ENCODE peak calls at places on chromosomes 6 and 20, in five cellular contexts. N is CD8-positive, alpha-beta T cell; R is Peyer's patch; S is CD8-positive, alpha-beta memory T cell; Q is aorta. W is an unnamed sample.

GRCh38 chr6:55260181-55260580 is 67.1 kb upstream of the GFRAL start:
- DNase-seq in N (no peak), R (no peak), S (no peak), Q (no peak), W (peak)

GRCh38 chr20:60634773-60635172 is 617.3 kb upstream of the CDH4 start:
- DNase-seq in N (no peak), R (no peak), S (no peak), Q (no peak), W (peak)

GRCh38 chr6:52512199-52512598 is 64.7 kb downstream of the TRAM2 start:
- DNase-seq in N (no peak), R (no peak), S (no peak), Q (peak), W (peak)

GRCh38 chr20:33540427-33540826 is 50.5 kb downstream of the CBFA2T2 start:
- DNase-seq in N (no peak), R (no peak), S (no peak), Q (no peak), W (no peak)

GRCh38 chr6:86142326-86142725 is 499.6 kb upstream of the SYNCRIP start:
- DNase-seq in N (no peak), R (no peak), S (no peak), Q (no peak), W (no peak)

GRCh38 chr6:162157157-162157556 is 570.4 kb downstream of the PRKN start:
- DNase-seq in N (no peak), R (no peak), S (no peak), Q (no peak), W (no peak)

GRCh38 chr6:33843086-33843695 is 39.4 kb upstream of the MLN start:
- DNase-seq in N (no peak), R (no peak), S (peak), Q (no peak), W (peak)

GRCh38 chr6:37491830-37492208 is 7.9 kb downstream of the CCDC167 start:
- DNase-seq in N (no peak), R (peak), S (peak), Q (no peak), W (no peak)

GRCh38 chr6:134416501-134417154 is 98.7 kb upstream of the SGK1 start:
- DNase-seq in N (no peak), R (no peak), S (no peak), Q (no peak), W (peak)

GRCh38 chr6:111605100-111605748 is 454 bp downstream of the TRAF3IP2 start:
- DNase-seq in N (peak), R (peak), S (peak), Q (peak), W (no peak)

GRCh38 chr6:110542311-110543024 is 66.1 kb upstream of the SLC22A16 start:
- DNase-seq in N (no peak), R (no peak), S (no peak), Q (no peak), W (no peak)

GRCh38 chr20:41363601-41364000 is 3.0 kb downstream of the EMILIN3 start:
- DNase-seq in N (no peak), R (no peak), S (no peak), Q (no peak), W (peak)

GRCh38 chr6:147166360-147166944 is 37.8 kb upstream of the STXBP5 start:
- DNase-seq in N (no peak), R (no peak), S (no peak), Q (no peak), W (peak)

GRCh38 chr6:57267586-57268293 is 45.6 kb upstream of the RAB23 start:
- DNase-seq in N (peak), R (peak), S (no peak), Q (peak), W (peak)

GRCh38 chr6:33088258-33088930 is 12.6 kb downstream of the HLA-DPB1 start:
- DNase-seq in N (no peak), R (no peak), S (no peak), Q (no peak), W (no peak)

GRCh38 chr6:2940851-2941250 is 30.5 kb downstream of the SERPINB6 start:
- DNase-seq in N (no peak), R (no peak), S (no peak), Q (no peak), W (peak)

GRCh38 chr6:81933089-81933488 is 180.6 kb upstream of the TENT5A start:
- DNase-seq in N (no peak), R (no peak), S (no peak), Q (no peak), W (no peak)

GRCh38 chr20:38950254-38950653 is 11.9 kb upstream of the DHX35 start:
- DNase-seq in N (no peak), R (no peak), S (no peak), Q (no peak), W (no peak)

GRCh38 chr6:28478518-28478917 is 35.2 kb upstream of the ZSCAN23 start:
- DNase-seq in N (no peak), R (no peak), S (no peak), Q (no peak), W (no peak)

GRCh38 chr6:90424580-90424979 is 127.9 kb upstream of the BACH2 start:
- DNase-seq in N (no peak), R (no peak), S (no peak), Q (no peak), W (no peak)

GRCh38 chr6:47188588-47189021 is 121.1 kb downstream of the TNFRSF21 start:
- DNase-seq in N (no peak), R (peak), S (no peak), Q (no peak), W (no peak)

GRCh38 chr20:32439132-32439829 is 81.2 kb downstream of the ASXL1 start:
- DNase-seq in N (no peak), R (peak), S (no peak), Q (no peak), W (peak)

GRCh38 chr6:15586528-15586927 is 76.3 kb downstream of the DTNBP1 start:
- DNase-seq in N (no peak), R (no peak), S (no peak), Q (no peak), W (no peak)

GRCh38 chr6:137403443-137403842 is 90.8 kb downstream of the OLIG3 start:
- DNase-seq in N (no peak), R (no peak), S (no peak), Q (no peak), W (no peak)

GRCh38 chr6:49336514-49337131 is 126.4 kb downstream of the MMUT start:
- DNase-seq in N (no peak), R (no peak), S (no peak), Q (no peak), W (no peak)

GRCh38 chr6:44761046-44761445 is 373.5 kb downstream of the CDC5L start:
- DNase-seq in N (no peak), R (no peak), S (no peak), Q (no peak), W (no peak)

GRCh38 chr6:131685266-131685780 is 15.9 kb downstream of the OR2A4 start:
- DNase-seq in N (no peak), R (no peak), S (no peak), Q (no peak), W (no peak)

GRCh38 chr6:131681585-131681984 is 19.6 kb downstream of the OR2A4 start:
- DNase-seq in N (no peak), R (no peak), S (no peak), Q (no peak), W (no peak)

GRCh38 chr6:131680868-131681267 is 20.3 kb downstream of the OR2A4 start:
- DNase-seq in N (no peak), R (no peak), S (no peak), Q (no peak), W (no peak)

GRCh38 chr6:131683479-131683878 is 17.7 kb downstream of the OR2A4 start:
- DNase-seq in N (no peak), R (no peak), S (no peak), Q (no peak), W (no peak)

DNA sequence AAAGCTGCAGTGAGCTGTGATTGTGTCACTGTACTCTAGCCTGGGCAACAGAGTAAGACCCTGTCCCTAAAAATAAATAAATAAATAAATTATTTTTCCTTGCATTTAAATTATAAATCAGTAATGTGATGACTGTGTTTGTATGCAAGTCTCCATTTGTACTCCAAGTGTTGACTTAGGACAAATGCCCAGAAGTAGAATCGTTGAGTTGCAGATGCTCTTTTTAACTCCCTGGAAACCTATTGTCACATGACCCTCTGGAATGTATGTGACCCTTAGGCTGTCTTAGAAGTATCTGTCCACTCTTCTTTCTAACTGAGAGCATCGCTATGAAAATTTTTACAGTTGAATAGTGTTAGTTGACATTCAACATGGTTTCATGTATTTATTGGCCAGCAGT is 18.8 kb downstream of the OR2A4 start:
- DNase-seq in N (no peak), R (no peak), S (no peak), Q (no peak), W (no peak)
- H3K27ac ChIP-seq in N (no peak), R (no peak), S (no peak), Q (no peak), W (no peak)

DNA sequence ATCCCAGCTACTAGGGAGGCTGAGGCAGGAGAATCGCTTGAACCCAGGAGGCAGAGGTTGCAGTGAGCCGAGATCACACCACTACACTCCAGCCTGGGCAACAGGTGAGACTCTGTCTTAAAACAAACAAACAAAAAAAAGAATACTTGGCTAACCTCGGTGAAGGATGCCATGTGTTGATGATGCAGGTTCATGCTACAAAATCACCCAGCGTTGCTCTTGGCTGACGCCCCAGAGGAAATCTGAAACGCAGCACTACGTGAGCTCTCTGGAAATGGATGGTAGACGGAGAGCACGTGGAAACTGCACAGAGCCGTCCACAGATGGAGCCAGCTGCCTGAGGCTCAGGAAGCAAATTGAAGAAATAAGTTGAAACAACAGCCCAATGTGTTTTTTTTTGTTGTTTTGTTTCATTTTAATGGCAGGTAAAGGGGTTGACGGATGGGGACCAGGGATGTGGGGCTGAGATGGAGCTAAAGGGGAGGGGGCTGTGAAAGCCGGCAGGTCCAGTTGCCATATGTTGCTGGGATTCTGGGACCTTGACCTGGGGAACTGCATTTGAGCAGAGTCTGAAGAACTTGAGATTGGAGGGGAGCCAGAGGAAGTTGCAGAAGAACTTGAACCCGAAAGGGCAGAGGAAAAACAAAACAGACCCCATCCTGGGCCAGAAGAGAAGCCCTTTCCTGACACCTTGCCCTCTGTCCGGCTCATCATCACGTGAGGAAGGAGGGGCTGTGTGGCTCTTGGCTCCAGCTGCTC is 12.8 kb upstream of the MANBAL start:
- DNase-seq in N (no peak), R (peak), S (no peak), Q (peak), W (peak)
- H3K4me3 ChIP-seq in N (no peak), R (no peak), S (no peak), Q (no peak), W (no peak)

GRCh38 chr6:66496659-66497058 is 789.6 kb upstream of the EYS start:
- DNase-seq in N (no peak), R (no peak), S (no peak), Q (no peak), W (no peak)
- H3K27ac ChIP-seq in N (no peak), R (no peak), S (no peak), Q (no peak), W (no peak)

GRCh38 chr6:1670711-1671462 is 61.2 kb downstream of the FOXC1 start:
- DNase-seq in N (no peak), R (no peak), S (no peak), Q (no peak), W (peak)
- H3K4me3 ChIP-seq in N (no peak), R (no peak), S (no peak), Q (no peak), W (no peak)

GRCh38 chr6:157510329-157511188 is 129.6 kb downstream of the ZDHHC14 start:
- DNase-seq in N (no peak), R (no peak), S (no peak), Q (no peak), W (no peak)
- H3K27ac ChIP-seq in N (no peak), R (peak), S (no peak), Q (no peak), W (no peak)

GRCh38 chr20:10436053-10436699 is 1.1 kb downstream of the SLX4IP start:
- DNase-seq in N (no peak), R (no peak), S (no peak), Q (no peak), W (no peak)
- H3K4me3 ChIP-seq in N (no peak), R (no peak), S (no peak), Q (no peak), W (no peak)

DNA sequence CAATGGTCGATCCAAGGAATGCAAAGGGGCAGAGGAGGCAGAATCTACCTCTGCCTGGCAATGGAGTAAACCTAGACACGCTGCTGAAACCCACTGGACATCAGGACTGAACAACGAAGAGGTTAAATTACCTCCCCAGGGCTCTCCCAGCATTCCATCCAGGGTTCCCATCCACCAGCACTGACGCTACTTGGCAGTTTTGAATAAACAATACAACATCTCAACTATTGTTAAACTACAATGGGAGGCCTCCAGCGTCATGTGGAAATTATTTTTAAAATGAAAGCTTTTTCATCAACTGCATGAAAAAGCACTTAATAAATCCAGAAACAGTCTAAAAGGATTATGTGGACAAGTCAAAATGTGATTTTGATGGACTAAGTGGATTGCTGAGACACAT is 96.8 kb upstream of the NHSL1 start:
- DNase-seq in N (no peak), R (no peak), S (no peak), Q (no peak), W (no peak)
- H3K27ac ChIP-seq in N (no peak), R (no peak), S (no peak), Q (no peak), W (peak)